ENCODE peak calls at places on chromosomes 1 and 21, in seven cellular contexts. B, E, Q, L, V, H and U are unnamed samples.

GRCh38 chr21:38139380-38140168 is 117.2 kb upstream of the KCNJ15 start:
- DNase-seq in B (peak), E (peak), Q (no peak), L (peak), V (no peak), H (no peak), U (peak)

GRCh38 chr1:41496080-41497055 is 11.9 kb upstream of the EDN2 start:
- DNase-seq in B (peak), E (peak), Q (no peak), L (peak), V (peak), H (no peak), U (peak)

GRCh38 chr1:21659099-21659923 is 9.8 kb downstream of the RAP1GAP start:
- DNase-seq in B (peak), E (peak), Q (peak), L (peak), V (peak), H (peak), U (peak)

GRCh38 chr21:46604975-46605758 is at the start of gene S100B:
- DNase-seq in B (no peak), E (no peak), Q (no peak), L (no peak), V (no peak), H (no peak), U (no peak)

GRCh38 chr1:32989160-32989894 is 24.7 kb upstream of the RNF19B start:
- DNase-seq in B (peak), E (peak), Q (no peak), L (peak), V (peak), H (no peak), U (no peak)

GRCh38 chr1:159869173-159869572 is 6.7 kb upstream of the VSIG8 start:
- DNase-seq in B (peak), E (peak), Q (peak), L (peak), V (no peak), H (no peak), U (no peak)

GRCh38 chr1:162317659-162318058 is 59.0 kb downstream of the SPATA46 start:
- DNase-seq in B (no peak), E (no peak), Q (no peak), L (no peak), V (no peak), H (no peak), U (no peak)

GRCh38 chr1:226204198-226204597 is 17.7 kb upstream of the ACBD3 start:
- DNase-seq in B (no peak), E (no peak), Q (no peak), L (no peak), V (no peak), H (no peak), U (no peak)

GRCh38 chr1:172040466-172040865 is 199.2 kb downstream of the DNM3 start:
- DNase-seq in B (peak), E (peak), Q (no peak), L (peak), V (no peak), H (no peak), U (no peak)

GRCh38 chr1:43803646-43804045 is 96.3 kb downstream of the ST3GAL3 start:
- DNase-seq in B (no peak), E (no peak), Q (no peak), L (no peak), V (no peak), H (no peak), U (no peak)

GRCh38 chr21:46157987-46158451 is 2.6 kb upstream of the FTCD start:
- DNase-seq in B (no peak), E (no peak), Q (no peak), L (no peak), V (no peak), H (no peak), U (peak)

GRCh38 chr1:16142383-16142995 is 13.4 kb downstream of the EPHA2 start:
- DNase-seq in B (no peak), E (no peak), Q (no peak), L (no peak), V (no peak), H (no peak), U (no peak)

GRCh38 chr21:42721341-42721824 is 68.0 kb downstream of the PDE9A start:
- DNase-seq in B (peak), E (no peak), Q (no peak), L (peak), V (no peak), H (no peak), U (peak)

GRCh38 chr1:232127190-232127589 is 500.6 kb downstream of the DISC1 start:
- DNase-seq in B (peak), E (peak), Q (no peak), L (peak), V (no peak), H (no peak), U (peak)

GRCh38 chr1:109790735-109791494 is 27.2 kb upstream of the EPS8L3 start:
- DNase-seq in B (no peak), E (no peak), Q (peak), L (no peak), V (no peak), H (peak), U (peak)

GRCh38 chr1:208254376-208254775 is 10.2 kb upstream of the PLXNA2 start:
- DNase-seq in B (no peak), E (no peak), Q (no peak), L (no peak), V (no peak), H (no peak), U (no peak)

GRCh38 chr1:198913667-198914066 is 274.8 kb downstream of the PTPRC start:
- DNase-seq in B (peak), E (no peak), Q (no peak), L (no peak), V (no peak), H (no peak), U (no peak)

GRCh38 chr1:207510444-207510843 is 14.5 kb downstream of the CR1 start:
- DNase-seq in B (no peak), E (no peak), Q (no peak), L (no peak), V (no peak), H (no peak), U (no peak)

GRCh38 chr1:237879195-237879594 is 11.5 kb downstream of the ZP4 start:
- DNase-seq in B (no peak), E (peak), Q (no peak), L (peak), V (no peak), H (no peak), U (no peak)

GRCh38 chr1:5962265-5963105 is 29.7 kb downstream of the NPHP4 start:
- DNase-seq in B (no peak), E (no peak), Q (no peak), L (no peak), V (no peak), H (no peak), U (no peak)

GRCh38 chr1:211372463-211372862 is 45.8 kb downstream of the TRAF5 start:
- DNase-seq in B (no peak), E (no peak), Q (no peak), L (no peak), V (no peak), H (no peak), U (no peak)

GRCh38 chr1:8004803-8005573 is 21.1 kb downstream of the ERRFI1 start:
- DNase-seq in B (peak), E (peak), Q (no peak), L (peak), V (peak), H (no peak), U (peak)

GRCh38 chr1:63119575-63120155 is 202.7 kb upstream of the FOXD3 start:
- DNase-seq in B (peak), E (no peak), Q (no peak), L (no peak), V (no peak), H (no peak), U (no peak)

GRCh38 chr1:6473974-6474814 is 8.2 kb upstream of the TNFRSF25 start:
- DNase-seq in B (no peak), E (no peak), Q (no peak), L (no peak), V (no peak), H (no peak), U (no peak)

GRCh38 chr1:81186271-81186670 is 614.5 kb upstream of the ADGRL2 start:
- DNase-seq in B (peak), E (peak), Q (no peak), L (peak), V (no peak), H (no peak), U (no peak)

GRCh38 chr1:232594018-232594502 is 35.9 kb downstream of the SIPA1L2 start:
- DNase-seq in B (no peak), E (peak), Q (no peak), L (no peak), V (no peak), H (no peak), U (peak)

GRCh38 chr1:67484492-67484891 is 54.3 kb upstream of the SERBP1 start:
- DNase-seq in B (no peak), E (no peak), Q (no peak), L (no peak), V (no peak), H (no peak), U (no peak)

GRCh38 chr1:67485046-67485811 is 55.0 kb upstream of the SERBP1 start:
- DNase-seq in B (peak), E (no peak), Q (no peak), L (no peak), V (no peak), H (no peak), U (no peak)

GRCh38 chr1:67493148-67493547 is 62.9 kb upstream of the SERBP1 start:
- DNase-seq in B (no peak), E (no peak), Q (no peak), L (no peak), V (no peak), H (no peak), U (no peak)

GRCh38 chr1:67491280-67491679 is 61.1 kb upstream of the SERBP1 start:
- DNase-seq in B (no peak), E (no peak), Q (no peak), L (no peak), V (no peak), H (no peak), U (no peak)

GRCh38 chr1:67489643-67490042 is 59.4 kb upstream of the SERBP1 start:
- DNase-seq in B (peak), E (peak), Q (no peak), L (peak), V (no peak), H (no peak), U (peak)
- TF ChIP-seq CTCF in B (no peak), E (no peak), Q (peak), L (no peak), V (peak), H (no peak), U (peak)

GRCh38 chr1:245979589-245979988 is 527.5 kb downstream of the SMYD3 start:
- DNase-seq in B (no peak), E (no peak), Q (no peak), L (no peak), V (no peak), H (no peak), U (no peak)
- TF ChIP-seq CTCF in B (no peak), E (no peak), Q (no peak), L (no peak), V (no peak), H (no peak), U (no peak)

GRCh38 chr1:150516050-150516591 is 569 bp downstream of the FALEC start:
- DNase-seq in B (peak), E (no peak), Q (peak), L (peak), V (no peak), H (no peak), U (no peak)
- TF ChIP-seq CTCF in B (no peak), E (no peak), Q (no peak), L (no peak), V (no peak), H (no peak), U (no peak)

DNA sequence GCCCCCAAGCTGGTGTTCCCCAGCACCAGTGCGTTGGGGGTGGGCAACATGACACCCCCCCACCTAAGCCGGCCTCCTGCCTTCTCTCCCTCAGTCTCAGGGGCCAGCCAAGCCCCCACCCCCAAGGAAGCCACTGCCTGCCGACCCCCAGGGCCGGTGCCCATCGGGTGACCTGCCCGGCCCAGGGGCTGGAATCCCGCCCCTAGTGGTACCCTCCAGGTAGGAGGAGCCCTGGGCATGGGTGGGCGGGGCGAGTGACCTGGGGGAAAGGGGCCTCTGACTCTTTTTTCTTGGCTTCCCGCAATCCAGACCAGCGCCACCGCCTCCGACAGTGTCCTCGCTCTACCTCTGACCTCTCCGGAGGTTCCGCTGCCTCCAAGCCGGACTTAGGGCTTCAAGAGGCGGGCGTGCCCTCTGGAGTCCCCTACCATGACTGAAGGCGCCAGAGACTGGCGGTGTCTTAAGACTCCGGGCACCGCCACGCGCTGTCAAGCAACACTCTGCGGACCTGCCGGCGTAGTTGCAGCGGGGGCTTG is 1.3 kb upstream of the EFNA4 start:
- DNase-seq in B (no peak), E (no peak), Q (no peak), L (no peak), V (no peak), H (no peak), U (peak)
- TF ChIP-seq CTCF in B (no peak), E (no peak), Q (no peak), L (no peak), V (no peak), H (no peak), U (no peak)